ENCODE peak calls at places on chromosome 5, in ten cellular contexts. E is heart left ventricle; M is AG09309; S is psoas muscle; Y is brain microvascular endothelial cell; T is fibroblast of lung; P is HCT116; W is OCI-LY7; V is CD4-positive, alpha-beta T cell; I is GM12878. L is an unnamed sample.

GRCh38 chr5:37926732-37927131 is 86.9 kb upstream of the GDNF start:
- DNase-seq in M (peak; percentile 4), V (no peak), W (no peak), Y (no peak), I (no peak), P (no peak), T (peak; percentile 1), E (no peak), S (no peak), L (no peak)

GRCh38 chr5:139415221-139415861 is 11.5 kb upstream of the SPATA24 start:
- DNase-seq in W (no peak), S (peak; percentile 21), M (no peak), I (no peak), E (peak; percentile 66), Y (no peak), T (no peak), P (no peak), V (no peak), L (no peak)

GRCh38 chr5:149170292-149170691 is 29.0 kb downstream of the ABLIM3 start:
- DNase-seq in V (no peak), M (no peak), P (no peak), I (no peak), S (no peak), W (no peak), E (no peak), Y (no peak), T (peak; percentile 64), L (no peak)

GRCh38 chr5:87499478-87500410 is 87.0 kb upstream of the CCNH start:
- DNase-seq in T (no peak), W (no peak), I (no peak), V (no peak), S (no peak), M (no peak), E (no peak), Y (no peak), P (no peak), L (no peak)

GRCh38 chr5:15183520-15183919 is 311.9 kb upstream of the ANKH start:
- DNase-seq in V (no peak), M (no peak), W (no peak), P (no peak), S (no peak), T (no peak), E (no peak), I (no peak), Y (peak; percentile 17), L (no peak)

GRCh38 chr5:151213803-151214613 is 9.9 kb downstream of the CCDC69 start:
- DNase-seq in M (no peak), P (no peak), E (peak; percentile 87), Y (peak; percentile 7), T (peak; percentile 53), V (peak; percentile 87), W (peak; percentile 97), S (peak; percentile 77), I (peak; percentile 93), L (peak; percentile 63)

GRCh38 chr5:34652916-34653315 is 3.2 kb upstream of the RAI14 start:
- DNase-seq in T (peak; percentile 41), W (no peak), V (no peak), I (no peak), S (no peak), E (no peak), Y (peak; percentile 67), P (no peak), M (peak; percentile 81), L (no peak)

GRCh38 chr5:91136271-91136670 is 246.8 kb downstream of the ARRDC3 start:
- DNase-seq in M (no peak), V (no peak), T (no peak), S (no peak), Y (peak; percentile 22), W (no peak), I (no peak), E (no peak), P (peak; percentile 19), L (no peak)

GRCh38 chr5:102654559-102655354 is 100.3 kb upstream of the PAM start:
- DNase-seq in Y (no peak), V (no peak), P (no peak), W (no peak), T (peak; percentile 7), M (no peak), I (no peak), S (no peak), E (no peak), L (no peak)

GRCh38 chr5:136082390-136083193 is 50.1 kb upstream of the SMAD5 start:
- DNase-seq in I (no peak), V (peak; percentile 41), E (peak; percentile 87), P (peak; percentile 57), W (peak; percentile 66), T (peak; percentile 82), S (peak; percentile 81), Y (peak; percentile 81), M (no peak), L (peak; percentile 79)

GRCh38 chr5:147432323-147432722 is 77.5 kb downstream of the DPYSL3 start:
- DNase-seq in V (no peak), E (no peak), Y (no peak), M (no peak), I (no peak), S (no peak), T (no peak), P (no peak), W (no peak), L (no peak)

GRCh38 chr5:136439367-136439766 is 74.0 kb upstream of the TRPC7 start:
- DNase-seq in Y (no peak), W (no peak), P (no peak), T (no peak), E (no peak), S (no peak), I (no peak), V (no peak), M (no peak), L (no peak)

DNA sequence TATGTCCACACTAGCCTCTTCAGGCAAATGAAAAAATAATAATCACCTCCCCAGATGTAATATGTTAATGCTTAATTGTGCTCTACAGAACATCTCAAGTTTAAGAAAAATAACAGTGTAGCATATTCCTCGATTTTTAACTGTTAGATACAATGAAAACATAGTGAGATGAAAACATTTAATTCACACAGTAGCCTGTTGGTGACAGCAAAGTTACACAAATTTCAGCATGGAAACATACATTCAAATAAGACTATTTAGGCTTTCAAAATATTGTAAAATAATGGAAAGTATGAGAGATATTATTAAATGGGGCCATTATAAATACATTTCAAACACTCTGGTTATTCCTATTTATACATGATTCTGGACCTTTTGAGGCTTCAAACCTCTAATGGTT is 543.1 kb downstream of the MAT2B start:
- DNase-seq in S (no peak), V (no peak), M (no peak), T (peak; percentile 64), E (no peak), I (no peak), W (no peak), P (no peak), Y (no peak), L (no peak)
- TF ChIP-seq CTCF in S (no peak), V (no peak), M (no peak), T (no peak), E (no peak), I (no peak), W (no peak), P (no peak), Y (no peak), L (no peak)

DNA sequence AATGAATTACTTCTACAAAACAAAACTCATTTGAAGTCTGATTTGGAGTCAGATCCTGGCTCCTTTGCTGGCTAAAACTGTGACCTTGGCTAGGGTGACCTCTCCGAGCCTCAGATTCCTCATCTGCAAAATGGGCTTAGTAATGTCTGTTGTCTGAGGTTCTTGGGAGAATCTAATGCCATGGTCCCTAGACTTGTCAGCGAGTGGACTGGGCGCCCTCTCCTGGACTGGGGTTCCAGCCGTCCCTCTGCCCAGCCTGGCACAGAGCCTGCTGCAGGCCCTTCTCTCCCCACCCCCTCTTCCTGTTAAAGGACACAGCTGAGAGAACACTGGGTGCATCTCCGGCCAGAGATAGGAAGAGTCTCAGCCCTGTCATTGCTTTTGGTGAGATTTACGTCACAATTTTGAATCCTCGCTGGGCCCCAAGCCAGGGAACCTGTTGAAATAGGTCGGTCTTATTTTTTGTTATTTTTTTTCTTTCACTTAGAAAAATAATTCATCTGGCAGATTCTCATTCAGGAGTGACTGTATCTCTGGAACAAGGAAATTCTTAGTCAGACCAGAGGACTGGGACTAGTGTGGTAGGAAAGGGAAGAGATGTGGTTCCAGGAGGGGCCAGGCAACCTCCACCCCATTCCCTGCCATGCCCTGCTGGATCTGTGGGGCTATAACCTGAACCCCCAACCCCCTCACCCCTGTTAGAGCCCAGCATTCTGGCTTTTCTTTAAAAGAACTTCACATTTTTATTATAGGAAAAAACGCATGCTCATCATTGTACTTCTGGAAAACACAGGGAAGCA is 48.2 kb upstream of the RPL26L1 start:
- DNase-seq in T (peak; percentile 92), S (peak; percentile 77), V (no peak), E (peak; percentile 55), I (peak; percentile 61), Y (peak; percentile 98), M (no peak), P (peak; percentile 21), W (peak; percentile 35), L (no peak)
- TF ChIP-seq CTCF in T (peak; percentile 13), S (peak; percentile 11), V (no peak), E (no peak), I (peak; percentile 41), Y (peak; percentile 69), M (peak; percentile 43), P (no peak), W (peak; percentile 42), L (no peak)

DNA sequence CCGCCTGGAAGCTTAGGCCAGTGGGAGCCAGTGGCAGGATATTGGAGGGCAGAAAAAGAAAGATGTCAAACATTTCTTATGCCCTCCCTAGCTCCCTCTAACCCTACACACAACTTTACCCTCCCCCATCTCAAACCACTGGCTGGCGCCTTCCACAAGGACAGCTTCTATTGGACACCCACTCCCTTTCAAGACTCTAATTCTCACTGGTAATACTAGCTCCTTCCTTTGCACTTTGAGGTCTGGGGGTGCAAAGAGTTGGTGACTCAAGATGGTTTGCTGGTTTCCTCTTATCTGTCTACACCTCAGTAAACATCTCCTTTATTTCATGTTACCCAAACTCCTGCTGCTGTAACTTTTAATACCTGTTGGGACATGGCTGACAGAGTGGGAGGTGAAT is 11.6 kb upstream of the ITGA1 start:
- DNase-seq in M (no peak), S (no peak), Y (no peak), W (no peak), P (no peak), I (no peak), E (no peak), V (peak; percentile 40), T (no peak), L (no peak)
- TF ChIP-seq CTCF in M (no peak), S (no peak), Y (no peak), W (no peak), P (no peak), I (no peak), E (no peak), V (no peak), T (no peak), L (no peak)

GRCh38 chr5:2763533-2763794 is 12.0 kb upstream of the IRX2 start:
- DNase-seq in S (no peak), T (no peak), P (no peak), Y (no peak), E (no peak), M (no peak), I (no peak), V (no peak), W (no peak), L (no peak)
- TF ChIP-seq CTCF in S (no peak), T (no peak), P (no peak), Y (no peak), E (no peak), M (no peak), I (no peak), V (no peak), W (no peak), L (no peak)

GRCh38 chr5:129094924-129095797 is 612 bp downstream of the ISOC1 start:
- DNase-seq in S (peak; percentile 75), W (peak; percentile 53), P (no peak), Y (peak; percentile 12), T (peak; percentile 68), I (peak; percentile 21), E (peak; percentile 71), M (no peak), V (peak; percentile 22), L (peak; percentile 76)
- TF ChIP-seq CTCF in S (peak; percentile 2), W (peak; percentile 43), P (peak; percentile 7), Y (no peak), T (peak; percentile 9), I (no peak), E (no peak), M (no peak), V (no peak), L (no peak)

L was measured in ovary.